ENCODE peak calls at places on chromosome 1, in five cellular contexts. Z, Y, V, P and R are unnamed samples.

GRCh38 chr1:214295934-214296333 is 15.0 kb downstream of the SMYD2 start:
- DNase-seq in Z (no peak), Y (no peak), V (no peak), P (no peak), R (no peak)

GRCh38 chr1:113675299-113675698 is 84.0 kb downstream of the PHTF1 start:
- DNase-seq in Z (peak; percentile 64), Y (no peak), V (no peak), P (no peak), R (no peak)

GRCh38 chr1:233323724-233324123 is 3.8 kb upstream of the MAP3K21 start:
- DNase-seq in Z (no peak), Y (no peak), V (no peak), P (no peak), R (no peak)

GRCh38 chr1:89822999-89823628 is 2.3 kb downstream of the LRRC8D start:
- DNase-seq in Z (peak; percentile 55), Y (no peak), V (no peak), P (no peak), R (no peak)

GRCh38 chr1:200877839-200878551 is 5.2 kb downstream of the GPR25 start:
- DNase-seq in Z (no peak), Y (no peak), V (no peak), P (no peak), R (peak; percentile 6)

GRCh38 chr1:198121058-198121829 is 35.6 kb upstream of the NEK7 start:
- DNase-seq in Z (peak; percentile 80), Y (no peak), V (no peak), P (no peak), R (no peak)

GRCh38 chr1:37723072-37723389 is 30.7 kb downstream of the CDCA8 start:
- DNase-seq in Z (no peak), Y (no peak), V (no peak), P (no peak), R (no peak)

GRCh38 chr1:204157942-204158341 is 6.1 kb upstream of the ETNK2 start:
- DNase-seq in Z (no peak), Y (no peak), V (no peak), P (no peak), R (no peak)

GRCh38 chr1:218524526-218524925 is 179.4 kb downstream of the TGFB2 start:
- DNase-seq in Z (peak; percentile 37), Y (no peak), V (no peak), P (no peak), R (no peak)

GRCh38 chr1:5914676-5915285 is 77.4 kb downstream of the NPHP4 start:
- DNase-seq in Z (no peak), Y (no peak), V (no peak), P (peak; percentile 36), R (no peak)

GRCh38 chr1:226095286-226095685 is 32.8 kb downstream of the H3-3A start:
- DNase-seq in Z (no peak), Y (no peak), V (peak; percentile 14), P (no peak), R (no peak)

GRCh38 chr1:224897928-224898327 is 31.5 kb upstream of the DNAH14 start:
- DNase-seq in Z (no peak), Y (no peak), V (no peak), P (no peak), R (no peak)

GRCh38 chr1:114718661-114719423 is 2.3 kb upstream of the NRAS start:
- DNase-seq in Z (peak; percentile 24), Y (no peak), V (no peak), P (no peak), R (no peak)

GRCh38 chr1:8816306-8816705 is 1.1 kb downstream of the RERE start:
- DNase-seq in Z (peak; percentile 42), Y (no peak), V (no peak), P (no peak), R (no peak)

GRCh38 chr1:93623875-93624274 is 57.8 kb downstream of the BCAR3 start:
- DNase-seq in Z (no peak), Y (no peak), V (no peak), P (no peak), R (no peak)

GRCh38 chr1:40849801-40850592 is 12.2 kb downstream of the CITED4 start:
- DNase-seq in Z (peak; percentile 80), Y (peak; percentile 79), V (no peak), P (peak; percentile 80), R (peak; percentile 69)

GRCh38 chr1:246280551-246280950 is 226.5 kb downstream of the SMYD3 start:
- DNase-seq in Z (peak; percentile 61), Y (no peak), V (no peak), P (no peak), R (no peak)

GRCh38 chr1:211198111-211198510 is 61.1 kb upstream of the RCOR3 start:
- DNase-seq in Z (no peak), Y (no peak), V (no peak), P (no peak), R (no peak)